ENCODE peak calls at places on chromosomes 16 and 17, in seven cellular contexts. F is neural progenitor cell, U is MM.1S, P is HCT116, Q is GM23248, G is GM23338, N is PC-3. H is an unnamed sample.

GRCh38 chr17:50532452-50533024 is at the start of gene EPN3:
- DNase-seq in G (peak; percentile 78), N (peak; percentile 86), U (no peak), F (peak; percentile 44), P (peak; percentile 31), Q (peak; percentile 49), H (peak; percentile 72)

GRCh38 chr17:14922421-14922820 is 342.7 kb downstream of the PMP22 start:
- DNase-seq in P (no peak), F (no peak), N (no peak), U (no peak), G (no peak), Q (peak; percentile 45), H (no peak)

GRCh38 chr16:21184834-21185233 is 26.4 kb downstream of the LDAF1 start:
- DNase-seq in F (no peak), Q (peak; percentile 30), U (no peak), G (no peak), P (no peak), N (no peak), H (no peak)

GRCh38 chr16:70675851-70676513 is 9.9 kb downstream of the MTSS2 start:
- DNase-seq in P (no peak), Q (no peak), N (no peak), G (no peak), F (no peak), U (no peak), H (no peak)

GRCh38 chr16:27911486-27911885 is 152.0 kb downstream of the GSG1L start:
- DNase-seq in F (no peak), G (no peak), P (no peak), N (no peak), U (no peak), Q (no peak), H (no peak)

GRCh38 chr17:68403122-68403521 is 54.2 kb downstream of the WIPI1 start:
- DNase-seq in P (no peak), G (no peak), Q (peak; percentile 29), F (no peak), N (no peak), U (no peak), H (no peak)

GRCh38 chr16:27123795-27124194 is 57.1 kb downstream of the C16orf82 start:
- DNase-seq in U (no peak), Q (peak; percentile 15), G (no peak), P (no peak), F (no peak), N (no peak), H (no peak)

GRCh38 chr16:89013111-89013510 is 36.1 kb upstream of the CBFA2T3 start:
- DNase-seq in G (no peak), P (no peak), U (no peak), F (no peak), Q (no peak), N (no peak), H (no peak)

GRCh38 chr16:4795181-4795827 is at the start of gene SMIM22:
- DNase-seq in P (no peak), F (no peak), N (no peak), U (no peak), G (peak; percentile 32), Q (no peak), H (no peak)

GRCh38 chr16:74984194-74984669 is 691 bp downstream of the WDR59 start:
- DNase-seq in N (peak; percentile 5), P (no peak), U (no peak), F (no peak), G (no peak), Q (peak; percentile 72), H (no peak)

GRCh38 chr16:11310997-11311561 is 29.9 kb upstream of the PRM1 start:
- DNase-seq in U (peak; percentile 89), N (no peak), Q (no peak), F (no peak), P (no peak), G (no peak), H (no peak)

GRCh38 chr16:86392751-86393150 is 117.6 kb upstream of the FOXF1 start:
- DNase-seq in P (no peak), G (no peak), U (no peak), Q (peak; percentile 74), F (no peak), N (peak; percentile 26), H (no peak)

GRCh38 chr17:32520737-32521399 is 34.1 kb downstream of the CDK5R1 start:
- DNase-seq in P (no peak), G (peak; percentile 26), Q (no peak), U (no peak), N (no peak), F (no peak), H (no peak)

GRCh38 chr16:87330257-87330624 is 13.0 kb upstream of the C16orf95 start:
- DNase-seq in U (no peak), P (no peak), Q (no peak), G (no peak), N (no peak), F (no peak), H (no peak)

GRCh38 chr17:30207655-30208054 is 27.8 kb downstream of the SLC6A4 start:
- DNase-seq in U (no peak), Q (no peak), N (no peak), F (no peak), G (no peak), P (no peak), H (no peak)

GRCh38 chr16:1175566-1176279 is 22.8 kb downstream of the CACNA1H start:
- DNase-seq in P (no peak), G (no peak), Q (no peak), F (no peak), N (no peak), U (no peak), H (no peak)

GRCh38 chr17:11176549-11176948 is 64.5 kb upstream of the SHISA6 start:
- DNase-seq in Q (no peak), N (no peak), G (no peak), P (no peak), F (no peak), U (no peak), H (no peak)

GRCh38 chr16:57283956-57284205 is 591 bp downstream of the PLLP start:
- DNase-seq in Q (no peak), N (no peak), F (no peak), G (no peak), U (no peak), P (no peak), H (no peak)
- TF ChIP-seq EZH2 in Q (peak; percentile 11), N (no peak), F (no peak), G (peak; percentile 52), U (no peak), P (no peak), H (no peak)

DNA sequence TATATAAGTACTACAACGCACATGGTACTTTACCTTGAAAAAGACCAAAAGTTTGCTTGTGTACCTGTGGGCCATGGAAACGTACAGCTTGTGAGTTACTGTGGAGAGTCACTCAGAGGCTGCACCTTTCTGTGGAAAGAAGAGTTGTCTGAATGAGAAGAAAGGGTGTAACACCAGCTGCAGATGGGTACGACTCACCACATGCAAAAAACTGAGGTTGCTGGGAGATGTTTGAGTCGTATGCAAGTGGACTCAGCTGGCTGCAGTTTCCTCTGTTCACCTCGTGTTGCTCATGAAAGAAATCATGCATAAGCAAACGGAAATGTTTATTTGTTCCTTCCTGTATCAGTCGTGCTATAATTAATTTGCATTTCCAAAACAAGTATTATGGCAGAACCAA is 22.4 kb upstream of the DYNLRB2 start:
- DNase-seq in Q (peak; percentile 40), N (no peak), G (peak; percentile 8), U (peak; percentile 83), F (no peak), P (no peak), H (no peak)
- TF ChIP-seq EZH2phosphoT487 in Q (no peak), N (no peak), G (no peak), U (no peak), F (no peak), P (no peak), H (no peak)

GRCh38 chr17:58416396-58416795 is 938 bp downstream of the RNF43 start:
- DNase-seq in U (no peak), N (no peak), F (no peak), G (no peak), Q (no peak), P (no peak), H (no peak)
- H3K4me3 ChIP-seq in U (no peak overlapping the region), N (peak overlapping the region; percentile 79), F (peak overlapping the region; percentile 43), G (peak overlapping the region; percentile 51), Q (no peak overlapping the region), P (peak overlapping the region; percentile 66), H (peak overlapping the region; percentile 62)

DNA sequence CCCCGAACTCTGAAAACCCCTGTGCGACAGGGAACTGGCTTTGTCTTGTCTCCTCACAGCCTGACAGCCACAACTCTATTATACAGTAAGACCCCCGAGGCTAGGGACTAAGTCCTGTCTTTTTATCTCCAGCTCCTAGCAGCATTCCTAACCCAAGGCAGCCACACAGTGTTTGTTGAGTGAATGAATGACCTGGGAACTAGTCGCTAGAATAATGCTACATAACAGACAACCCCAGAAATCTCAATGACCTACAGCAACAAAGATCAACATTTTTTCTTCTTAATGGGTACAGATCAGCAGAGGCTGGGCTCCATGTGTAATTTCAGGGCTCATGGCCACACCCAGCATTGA is 71.4 kb upstream of the TNRC6C start:
- DNase-seq in P (no peak), U (no peak), Q (no peak), F (no peak), N (no peak), G (no peak), H (no peak)
- TF ChIP-seq EZH2 in P (no peak), U (no peak), Q (no peak), F (no peak), N (no peak), G (no peak), H (no peak)

GRCh38 chr17:28612936-28613872 is 781 bp downstream of the RSKR start:
- DNase-seq in G (peak; percentile 82), P (no peak), U (peak; percentile 27), N (peak; percentile 24), Q (peak; percentile 47), F (peak; percentile 74), H (peak; percentile 65)
- TF ChIP-seq EZH2phosphoT487 in G (no peak), P (no peak), U (no peak), N (no peak), Q (no peak), F (no peak), H (no peak)

DNA sequence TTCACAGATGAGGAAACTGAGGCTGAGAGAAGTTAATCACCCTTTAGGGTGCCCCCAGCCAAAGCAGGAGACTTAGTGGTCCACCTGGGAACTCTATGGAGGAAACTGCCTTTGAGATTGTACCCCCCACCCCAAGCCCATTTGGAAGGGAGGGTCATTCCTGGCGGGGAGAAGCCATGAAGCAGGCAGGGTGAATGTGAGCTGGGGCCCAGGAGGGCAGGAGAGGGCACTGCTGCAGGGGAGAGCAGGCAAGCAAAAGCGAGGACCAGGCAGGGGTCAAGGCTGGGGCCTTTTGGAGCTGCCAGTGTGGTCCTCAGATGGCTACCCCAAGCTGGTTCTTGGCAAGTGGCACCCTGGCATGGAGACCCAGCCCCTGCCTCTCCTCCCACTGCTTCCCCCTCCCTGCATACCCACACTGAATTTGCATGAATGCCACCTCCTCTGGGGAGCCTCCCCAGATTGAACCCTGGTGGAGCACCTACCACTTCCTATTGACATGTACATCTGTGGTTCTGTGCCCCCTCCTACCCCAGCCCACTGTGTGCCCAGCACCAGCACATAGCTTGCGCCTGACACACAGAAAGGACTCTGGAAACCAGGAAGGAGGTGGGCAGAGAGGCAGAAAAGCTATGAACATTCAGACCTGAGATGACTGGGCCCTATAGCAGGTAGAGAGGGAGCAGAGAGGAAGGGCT is 977 bp upstream of the TMC6 start:
- DNase-seq in U (peak; percentile 66), G (no peak), N (no peak), F (no peak), Q (no peak), P (no peak), H (no peak)
- H3K4me3 ChIP-seq in U (peak overlapping the region; percentile 74), G (peak overlapping the region; percentile 95), N (peak overlapping the region; percentile 95), F (peak overlapping the region; percentile 81), Q (no peak overlapping the region), P (no peak overlapping the region), H (no peak overlapping the region)

GRCh38 chr16:56625140-56625942 is at the start of gene MT1E:
- DNase-seq in U (no peak), N (no peak), P (peak; percentile 77), G (peak; percentile 81), F (peak; percentile 71), Q (peak; percentile 97), H (peak; percentile 82)
- TF ChIP-seq EZH2 in U (no peak), N (no peak), P (no peak), G (peak; percentile 51), F (peak; percentile 98), Q (no peak), H (peak; percentile 89)